ENCODE peak calls at places on chromosome 12, in nine cellular contexts. D is heart right ventricle; B is stimulated activated CD8-positive, alpha-beta memory T cell treated with anti-CD3 and anti-CD28 coated beads, Interleukin-2, amount 100 ng/mL, for 48 hours; F is NCI-H526 treated with DMSO at 0.1 percent for 48 hours; T is caudate nucleus; E is RCC 7860; I is stimulated activated CD4-positive, alpha-beta T cell treated with anti-CD3 and anti-CD28 coated beads, Interleukin-12 subunit alpha, Interleukin-12 subunit beta, amount 100 ng/mL, for 48 hours; P is fibroblast of gingiva; Y is effector memory CD4-positive, alpha-beta T cell. Z is an unnamed sample.

GRCh38 chr12:72346331-72346944 is 74.3 kb downstream of the TRHDE start:
- DNase-seq in D (peak), B (no peak), F (peak), T (peak), E (peak), I (peak), P (peak), Y (no peak), Z (no peak)

GRCh38 chr12:124395986-124396385 is 101.1 kb downstream of the RFLNA start:
- DNase-seq in D (no peak), B (no peak), F (no peak), T (no peak), E (no peak), I (no peak), P (peak), Y (no peak), Z (no peak)

GRCh38 chr12:119383206-119383605 is 48.7 kb downstream of the CCDC60 start:
- DNase-seq in D (no peak), B (no peak), F (no peak), T (no peak), E (no peak), I (no peak), P (no peak), Y (no peak), Z (no peak)

GRCh38 chr12:85350356-85350755 is 70.3 kb downstream of the ALX1 start:
- DNase-seq in D (no peak), B (no peak), F (no peak), T (no peak), E (no peak), I (no peak), P (no peak), Y (no peak), Z (no peak)

GRCh38 chr12:13165578-13166120 is 30.9 kb upstream of the EMP1 start:
- DNase-seq in D (peak), B (peak), F (no peak), T (no peak), E (peak), I (peak), P (peak), Y (peak), Z (no peak)

GRCh38 chr12:125001636-125002035 is 8.2 kb downstream of the BRI3BP start:
- DNase-seq in D (no peak), B (no peak), F (no peak), T (no peak), E (no peak), I (no peak), P (no peak), Y (no peak), Z (no peak)

GRCh38 chr12:31023271-31023724 is 50.4 kb upstream of the DDX11 start:
- DNase-seq in D (no peak), B (no peak), F (no peak), T (no peak), E (no peak), I (no peak), P (no peak), Y (no peak), Z (no peak)

GRCh38 chr12:25904442-25904841 is 54.0 kb upstream of the RASSF8 start:
- DNase-seq in D (no peak), B (no peak), F (no peak), T (no peak), E (no peak), I (no peak), P (no peak), Y (no peak), Z (no peak)

GRCh38 chr12:29591140-29592020 is 93.9 kb upstream of the OVCH1 start:
- DNase-seq in D (no peak), B (no peak), F (no peak), T (no peak), E (no peak), I (no peak), P (peak), Y (no peak), Z (no peak)

GRCh38 chr12:14219156-14219555 is 146.3 kb upstream of the ATF7IP start:
- DNase-seq in D (no peak), B (no peak), F (no peak), T (no peak), E (no peak), I (no peak), P (no peak), Y (no peak), Z (no peak)

GRCh38 chr12:21764063-21764462 is 10.4 kb downstream of the KCNJ8 start:
- DNase-seq in D (no peak), B (no peak), F (no peak), T (no peak), E (no peak), I (no peak), P (no peak), Y (no peak), Z (no peak)

GRCh38 chr12:45357547-45358417 is 141.9 kb downstream of the ANO6 start:
- DNase-seq in D (peak), B (no peak), F (no peak), T (no peak), E (no peak), I (no peak), P (no peak), Y (no peak), Z (no peak)